ENCODE peak calls at places on chromosomes 2 and 18, in ten cellular contexts. K is breast epithelium, U is GM12878, X is retina, G is EL, Q is kidney glomerular epithelial cell, Y is NCI-H2081, L is naive B cell, D is Caco-2, C is NCI-H2029 treated with DMSO at 0.1 percent for 48 hours. R is an unnamed sample.

GRCh38 chr2:113962692-113963480 is 73.0 kb downstream of the ACTR3 start:
- DNase-seq in X (no peak), G (peak), Q (no peak), Y (no peak), U (no peak), C (no peak), L (no peak), K (no peak), D (no peak), R (no peak)

GRCh38 chr18:55444496-55444895 is 143.5 kb downstream of the TCF4 start:
- DNase-seq in Q (no peak), G (no peak), Y (no peak), L (no peak), X (no peak), K (no peak), D (no peak), C (no peak), U (no peak), R (no peak)

GRCh38 chr2:239942090-239942489 is 83.1 kb downstream of the NDUFA10 start:
- DNase-seq in X (no peak), C (no peak), Y (no peak), D (no peak), Q (no peak), G (no peak), L (no peak), K (peak), U (no peak), R (no peak)

GRCh38 chr2:55923091-55923977 is at the start of gene EFEMP1:
- DNase-seq in U (no peak), G (peak), K (peak), L (no peak), Y (no peak), X (peak), Q (no peak), D (no peak), C (no peak), R (no peak)

GRCh38 chr18:12317664-12318333 is 9.8 kb downstream of the TUBB6 start:
- DNase-seq in Q (no peak), D (no peak), G (peak), X (no peak), K (no peak), Y (no peak), C (no peak), L (peak), U (no peak), R (no peak)

GRCh38 chr2:100845141-100845991 is 25.4 kb downstream of the NPAS2 start:
- DNase-seq in G (no peak), Q (no peak), D (no peak), K (no peak), Y (no peak), U (no peak), X (no peak), C (no peak), L (no peak), R (no peak)

GRCh38 chr2:135676031-135676430 is 65.6 kb upstream of the UBXN4 start:
- DNase-seq in Y (no peak), K (no peak), L (no peak), X (no peak), D (no peak), G (peak), U (no peak), Q (no peak), C (no peak), R (no peak)

GRCh38 chr2:192236136-192236535 is 41.4 kb upstream of the TMEFF2 start:
- DNase-seq in U (no peak), Y (no peak), D (no peak), L (no peak), Q (no peak), K (no peak), C (no peak), X (no peak), G (peak), R (no peak)

GRCh38 chr18:35747894-35748472 is 166.4 kb downstream of the GALNT1 start:
- DNase-seq in K (no peak), Q (no peak), U (no peak), L (no peak), Y (no peak), C (no peak), G (no peak), D (no peak), X (no peak), R (no peak)

GRCh38 chr18:44897445-44898215 is 216.9 kb downstream of the SETBP1 start:
- DNase-seq in U (no peak), C (peak), L (no peak), G (no peak), D (no peak), Q (no peak), X (peak), K (no peak), Y (peak), R (no peak)

GRCh38 chr2:157898591-157898996 is 22.5 kb upstream of the ACVR1 start:
- DNase-seq in L (no peak), K (no peak), C (no peak), Q (peak), D (no peak), Y (no peak), X (no peak), G (peak), U (no peak), R (peak)

GRCh38 chr2:30403592-30404353 is 43.3 kb upstream of the LCLAT1 start:
- DNase-seq in Q (no peak), D (peak), G (no peak), L (no peak), K (no peak), Y (no peak), U (no peak), C (no peak), X (no peak), R (no peak)

GRCh38 chr2:239087041-239087710 is 239.3 kb downstream of the TWIST2 start:
- DNase-seq in Q (no peak), D (no peak), C (no peak), K (no peak), G (peak), X (no peak), L (no peak), Y (no peak), U (no peak), R (no peak)

GRCh38 chr2:199303814-199304213 is 153.9 kb downstream of the SATB2 start:
- DNase-seq in G (peak), K (no peak), U (no peak), L (no peak), C (no peak), Q (no peak), D (no peak), X (no peak), Y (no peak), R (peak)

GRCh38 chr18:62505669-62506494 is 16.9 kb upstream of the ZCCHC2 start:
- DNase-seq in K (no peak), U (peak), Q (peak), Y (no peak), C (no peak), L (peak), G (peak), D (no peak), X (no peak), R (no peak)

GRCh38 chr2:115200016-115200415 is 757.6 kb downstream of the DPP10 start:
- DNase-seq in K (no peak), Y (no peak), X (no peak), D (no peak), Q (no peak), G (no peak), C (no peak), U (no peak), L (no peak), R (no peak)

GRCh38 chr2:43387092-43388062 is 161.0 kb upstream of the ZFP36L2 start:
- DNase-seq in Y (no peak), D (no peak), K (no peak), U (peak), Q (no peak), C (no peak), X (no peak), G (peak), L (no peak), R (no peak)

GRCh38 chr2:33475381-33476099 is 909 bp upstream of the RASGRP3 start:
- DNase-seq in U (no peak), G (peak), K (peak), D (peak), C (peak), Y (peak), Q (peak), L (peak), X (no peak), R (peak)

GRCh38 chr18:79332601-79333000 is 63.1 kb upstream of the NFATC1 start:
- DNase-seq in X (peak), C (no peak), L (no peak), U (no peak), D (no peak), K (no peak), Q (no peak), Y (no peak), G (no peak), R (no peak)

GRCh38 chr2:144078802-144079386 is 441.0 kb downstream of the ZEB2 start:
- DNase-seq in L (no peak), C (no peak), X (no peak), Y (peak), K (no peak), Q (no peak), D (no peak), G (no peak), U (no peak), R (no peak)

GRCh38 chr2:173462908-173463840 is 108.5 kb downstream of the CDCA7 start:
- DNase-seq in L (no peak), X (peak), Q (no peak), K (no peak), C (no peak), G (no peak), D (peak), U (no peak), Y (no peak), R (no peak)

GRCh38 chr2:68889021-68889420 is 17.8 kb upstream of the BMP10 start:
- DNase-seq in Y (no peak), K (no peak), G (no peak), C (no peak), X (no peak), L (no peak), D (no peak), Q (no peak), U (no peak), R (no peak)

GRCh38 chr2:168348076-168348475 is 100.7 kb upstream of the STK39 start:
- DNase-seq in K (no peak), L (no peak), U (no peak), X (peak), C (peak), G (peak), Q (no peak), D (peak), Y (peak), R (no peak)

GRCh38 chr2:191041418-191042161 is 27.6 kb upstream of the STAT1 start:
- DNase-seq in U (no peak), L (no peak), Q (peak), X (no peak), K (no peak), C (no peak), G (peak), D (no peak), Y (no peak), R (peak)

GRCh38 chr2:23411752-23412431 is 26.9 kb downstream of the KLHL29 start:
- DNase-seq in X (no peak), L (no peak), C (no peak), K (no peak), Y (no peak), U (no peak), G (peak), D (no peak), Q (peak), R (peak)

GRCh38 chr18:48303883-48304282 is 105.3 kb downstream of the ZBTB7C start:
- DNase-seq in K (no peak), Y (no peak), D (no peak), X (no peak), G (no peak), U (no peak), C (no peak), Q (no peak), L (no peak), R (no peak)

GRCh38 chr2:96527052-96527964 is 9.2 kb upstream of the ARID5A start:
- DNase-seq in D (no peak), K (no peak), X (peak), U (no peak), L (peak), Q (no peak), G (peak), C (no peak), Y (no peak), R (no peak)

GRCh38 chr2:10792001-10792400 is 20.6 kb downstream of the PDIA6 start:
- DNase-seq in Q (no peak), L (no peak), K (no peak), Y (no peak), D (no peak), X (no peak), C (no peak), U (no peak), G (no peak), R (no peak)

GRCh38 chr2:121689356-121689755 is 40.1 kb upstream of the CLASP1 start:
- DNase-seq in Q (no peak), U (no peak), X (peak), C (peak), L (no peak), Y (peak), K (no peak), D (peak), G (peak), R (no peak)

GRCh38 chr2:172928754-172929153 is 146.9 kb upstream of the MAP3K20 start:
- DNase-seq in G (peak), U (no peak), C (no peak), X (no peak), Q (peak), D (no peak), K (no peak), Y (no peak), L (no peak), R (no peak)

GRCh38 chr2:62137431-62137830 is 58.5 kb upstream of the B3GNT2 start:
- DNase-seq in L (no peak), C (no peak), Y (no peak), Q (no peak), D (peak), G (no peak), X (no peak), K (no peak), U (no peak), R (no peak)

GRCh38 chr2:49839818-49840217 is 685.5 kb upstream of the FSHR start:
- DNase-seq in Q (no peak), Y (no peak), L (no peak), G (no peak), K (no peak), C (no peak), D (no peak), X (no peak), U (no peak), R (no peak)

GRCh38 chr2:122191331-122191730 is 435.9 kb downstream of the TSN start:
- DNase-seq in K (no peak), D (peak), G (peak), X (peak), U (no peak), Y (peak), C (no peak), Q (peak), L (no peak), R (no peak)

GRCh38 chr2:105777071-105777482 is 32.4 kb downstream of the NCK2 start:
- DNase-seq in U (no peak), C (no peak), L (no peak), K (no peak), Y (no peak), X (no peak), Q (no peak), D (no peak), G (no peak), R (no peak)

GRCh38 chr2:86414996-86415395 is 26.2 kb upstream of the KDM3A start:
- DNase-seq in L (no peak), G (no peak), D (no peak), U (no peak), K (no peak), X (peak), C (no peak), Y (peak), Q (no peak), R (no peak)

GRCh38 chr2:205079173-205079572 is 533.9 kb downstream of the PARD3B start:
- DNase-seq in C (no peak), Q (no peak), G (no peak), U (no peak), D (no peak), Y (no peak), K (no peak), L (no peak), X (no peak), R (no peak)

GRCh38 chr2:169923977-169924376 is 96.7 kb downstream of the UBR3 start:
- DNase-seq in U (no peak), X (no peak), C (no peak), Q (no peak), D (no peak), L (no peak), Y (no peak), K (no peak), G (no peak), R (no peak)

GRCh38 chr18:75071866-75072671 is 136.9 kb downstream of the PTGR3 start:
- DNase-seq in K (no peak), Y (no peak), D (no peak), C (no peak), G (no peak), Q (no peak), U (no peak), X (no peak), L (no peak), R (no peak)

GRCh38 chr2:187008111-187008510 is 159.1 kb upstream of the ZSWIM2 start:
- DNase-seq in K (no peak), Y (no peak), U (no peak), Q (peak), C (no peak), L (no peak), X (no peak), G (peak), D (no peak), R (no peak)

R was measured in epithelial cell of proximal tubule.